ENCODE peak calls at places on chromosomes 13 and 19, in nine cellular contexts. O is hepatic stellate cell, W is IMR-90, G is NB4, R is A172, S is NCI-H1092, U is left ventricle myocardium inferior, T is upper lobe of right lung, D is HCEC 1CT. M is an unnamed sample.

GRCh38 chr13:42967660-42968059 is 24.4 kb downstream of the EPSTI1 start:
- DNase-seq in O (no peak), W (no peak), G (no peak), R (no peak), S (no peak), U (no peak), T (no peak), D (no peak), M (no peak)

GRCh38 chr13:72255908-72256307 is 388.9 kb upstream of the DACH1 start:
- DNase-seq in O (no peak), W (no peak), G (peak), R (peak), S (peak), U (no peak), T (no peak), D (no peak), M (no peak)

GRCh38 chr19:52336117-52336811 is at the start of gene ZNF610:
- DNase-seq in O (peak), W (peak), G (peak), R (peak), S (peak), U (peak), T (peak), D (peak), M (no peak)

GRCh38 chr19:1315470-1316166 is 29.9 kb downstream of the EFNA2 start:
- DNase-seq in O (peak), W (peak), G (peak), R (no peak), S (peak), U (peak), T (peak), D (peak), M (peak)

GRCh38 chr19:58059003-58059671 is at the start of gene ZNF135:
- DNase-seq in O (peak), W (peak), G (no peak), R (no peak), S (peak), U (peak), T (peak), D (no peak), M (no peak)

GRCh38 chr13:27043013-27043412 is 128.6 kb downstream of the USP12 start:
- DNase-seq in O (peak), W (peak), G (peak), R (peak), S (no peak), U (no peak), T (no peak), D (peak), M (peak)

GRCh38 chr19:49592486-49593232 is 1.7 kb downstream of the PRR12 start:
- DNase-seq in O (peak), W (no peak), G (peak), R (no peak), S (no peak), U (no peak), T (no peak), D (no peak), M (peak)

GRCh38 chr19:49104229-49104864 is 9.8 kb upstream of the LIN7B start:
- DNase-seq in O (no peak), W (no peak), G (no peak), R (no peak), S (no peak), U (no peak), T (no peak), D (no peak), M (no peak)

GRCh38 chr19:50022823-50023222 is 2.3 kb downstream of the VRK3 start:
- DNase-seq in O (no peak), W (no peak), G (no peak), R (no peak), S (no peak), U (no peak), T (no peak), D (no peak), M (peak)

GRCh38 chr19:11375143-11375948 is 880 bp downstream of the SWSAP1 start:
- DNase-seq in O (no peak), W (no peak), G (peak), R (no peak), S (peak), U (peak), T (peak), D (no peak), M (peak)

GRCh38 chr19:56864443-56865125 is 24.1 kb upstream of the PEG3 start:
- DNase-seq in O (no peak), W (no peak), G (no peak), R (no peak), S (no peak), U (no peak), T (no peak), D (no peak), M (no peak)